ENCODE peak calls at places on chromosomes 3 and 15, in seven cellular contexts. O, R, T, P, S, F and C are unnamed samples.

GRCh38 chr3:158005391-158006100 is 100.7 kb downstream of the SHOX2 start:
- DNase-seq in O (no peak), R (no peak), T (no peak), P (no peak), S (no peak), F (no peak), C (no peak)

GRCh38 chr15:55403531-55403930 is 4.6 kb downstream of the CCPG1 start:
- DNase-seq in O (no peak), R (no peak), T (no peak), P (peak), S (no peak), F (no peak), C (no peak)

GRCh38 chr15:89946681-89947313 is 34.0 kb upstream of the ARPIN start:
- DNase-seq in O (no peak), R (no peak), T (no peak), P (no peak), S (no peak), F (no peak), C (no peak)

GRCh38 chr3:36060950-36061349 is 319.4 kb upstream of the STAC start:
- DNase-seq in O (no peak), R (no peak), T (no peak), P (no peak), S (no peak), F (no peak), C (no peak)

GRCh38 chr3:20645340-20645739 is 459.3 kb upstream of the SGO1 start:
- DNase-seq in O (no peak), R (no peak), T (no peak), P (peak), S (no peak), F (no peak), C (no peak)

GRCh38 chr15:82646250-82647044 is 716 bp downstream of the CPEB1 start:
- DNase-seq in O (no peak), R (no peak), T (no peak), P (no peak), S (no peak), F (no peak), C (no peak)

GRCh38 chr3:153970047-153970446 is 151.1 kb upstream of the ARHGEF26 start:
- DNase-seq in O (no peak), R (no peak), T (no peak), P (no peak), S (no peak), F (no peak), C (no peak)

GRCh38 chr3:95189348-95189747 is 1126.5 kb downstream of the NSUN3 start:
- DNase-seq in O (no peak), R (no peak), T (no peak), P (no peak), S (no peak), F (no peak), C (no peak)

GRCh38 chr3:6921041-6921440 is 60.1 kb downstream of the GRM7 start:
- DNase-seq in O (no peak), R (no peak), T (no peak), P (no peak), S (no peak), F (no peak), C (no peak)

GRCh38 chr3:56844536-56844935 is 42.8 kb upstream of the ARHGEF3 start:
- DNase-seq in O (no peak), R (no peak), T (no peak), P (no peak), S (no peak), F (no peak), C (no peak)

GRCh38 chr3:46954178-46954577 is 22.4 kb downstream of the CCDC12 start:
- DNase-seq in O (no peak), R (no peak), T (no peak), P (no peak), S (no peak), F (no peak), C (no peak)

GRCh38 chr15:99142562-99142961 is 37.7 kb downstream of the SYNM start:
- DNase-seq in O (no peak), R (no peak), T (no peak), P (no peak), S (no peak), F (no peak), C (no peak)

GRCh38 chr3:83632526-83632925 is 1326.3 kb upstream of the CADM2 start:
- DNase-seq in O (no peak), R (no peak), T (no peak), P (no peak), S (no peak), F (no peak), C (no peak)

GRCh38 chr3:175082631-175083030 is 223.5 kb downstream of the NAALADL2 start:
- DNase-seq in O (no peak), R (no peak), T (no peak), P (no peak), S (no peak), F (no peak), C (no peak)

GRCh38 chr3:102053375-102053989 is 204.2 kb downstream of the NFKBIZ start:
- DNase-seq in O (no peak), R (no peak), T (no peak), P (peak), S (no peak), F (no peak), C (no peak)

GRCh38 chr3:8640223-8640622 is 4.4 kb downstream of the SSUH2 start:
- DNase-seq in O (no peak), R (no peak), T (no peak), P (no peak), S (no peak), F (no peak), C (no peak)

GRCh38 chr3:151067158-151067557 is 18.3 kb upstream of the MED12L start:
- DNase-seq in O (no peak), R (no peak), T (no peak), P (no peak), S (no peak), F (no peak), C (no peak)

GRCh38 chr3:13278783-13279531 is 141.2 kb downstream of the NUP210 start:
- DNase-seq in O (no peak), R (no peak), T (no peak), P (peak), S (no peak), F (no peak), C (no peak)

GRCh38 chr15:70151008-70151407 is 53.3 kb upstream of the TLE3 start:
- DNase-seq in O (no peak), R (no peak), T (no peak), P (no peak), S (no peak), F (no peak), C (no peak)

GRCh38 chr3:138948371-138949001 is 1.5 kb downstream of the FOXL2NB start:
- DNase-seq in O (no peak), R (no peak), T (no peak), P (no peak), S (no peak), F (no peak), C (no peak)

GRCh38 chr15:74405823-74406222 is 27.9 kb downstream of the SEMA7A start:
- DNase-seq in O (no peak), R (no peak), T (no peak), P (no peak), S (no peak), F (no peak), C (no peak)

GRCh38 chr3:193377591-193377990 is 962 bp downstream of the ATP13A5 start:
- DNase-seq in O (no peak), R (no peak), T (no peak), P (no peak), S (no peak), F (no peak), C (no peak)

GRCh38 chr3:31934866-31935265 is 46.2 kb downstream of the OSBPL10 start:
- DNase-seq in O (no peak), R (no peak), T (no peak), P (no peak), S (no peak), F (no peak), C (no peak)

GRCh38 chr3:169143471-169143870 is 520.0 kb downstream of the MECOM start:
- DNase-seq in O (no peak), R (no peak), T (no peak), P (no peak), S (no peak), F (no peak), C (no peak)

GRCh38 chr15:62672268-62672667 is 370.3 kb upstream of the TPM1 start:
- DNase-seq in O (no peak), R (no peak), T (no peak), P (peak), S (no peak), F (no peak), C (no peak)

GRCh38 chr3:187971629-187972028 is 182.3 kb upstream of the LPP start:
- DNase-seq in O (no peak), R (no peak), T (no peak), P (no peak), S (no peak), F (no peak), C (no peak)